ENCODE peak calls at places on chromosomes 4 and X, in four cellular contexts. P is cardiac muscle cell, W is body of pancreas, O is upper lobe of right lung. Z is an unnamed sample.

GRCh38 chr4:24172406-24172805 is 282.6 kb upstream of the PPARGC1A start:
- DNase-seq in P (no peak), W (no peak), O (no peak), Z (no peak)

GRCh38 chr4:7793186-7793585 is 146.5 kb downstream of the AFAP1 start:
- DNase-seq in P (no peak), O (peak), W (no peak), Z (no peak)

GRCh38 chrX:19846995-19847790 is 40.2 kb downstream of the SH3KBP1 start:
- DNase-seq in O (no peak), P (peak), W (no peak), Z (no peak)

GRCh38 chr4:185142911-185143595 is at the start of gene SLC25A4:
- DNase-seq in O (peak), P (peak), W (peak), Z (peak)

GRCh38 chr4:6546681-6547447 is 28.1 kb upstream of the MAN2B2 start:
- DNase-seq in O (no peak), P (peak), W (peak), Z (peak)

GRCh38 chr4:170139764-170140163 is 50.0 kb upstream of the AADAT start:
- DNase-seq in P (peak), W (no peak), O (no peak), Z (no peak)

GRCh38 chr4:52241916-52242315 is 190.8 kb downstream of the SPATA18 start:
- DNase-seq in W (no peak), O (no peak), P (no peak), Z (no peak)

GRCh38 chrX:19514791-19515614 is at the start of gene MAP3K15:
- DNase-seq in P (peak), O (peak), W (peak), Z (no peak)

GRCh38 chr4:108743021-108743420 is 19.8 kb downstream of the ETNPPL start:
- DNase-seq in O (no peak), P (no peak), W (no peak), Z (peak)

GRCh38 chrX:133985164-133986007 is at the start of gene GPC3:
- DNase-seq in O (peak), W (peak), P (peak), Z (no peak)

GRCh38 chrX:139172731-139173130 is 357.8 kb upstream of the F9 start:
- DNase-seq in O (no peak), W (no peak), P (no peak), Z (no peak)

GRCh38 chr4:68344049-68344448 is 5.8 kb downstream of the YTHDC1 start:
- DNase-seq in P (no peak), W (no peak), O (no peak), Z (no peak)
- H3K27ac ChIP-seq in P (no peak), W (no peak), O (no peak), Z (no peak)

GRCh38 chrX:17736478-17736855 is 826 bp upstream of the SCML1 start:
- DNase-seq in P (no peak), W (no peak), O (no peak), Z (no peak)
- H3K27ac ChIP-seq in P (peak), W (peak), O (peak), Z (peak)

DNA sequence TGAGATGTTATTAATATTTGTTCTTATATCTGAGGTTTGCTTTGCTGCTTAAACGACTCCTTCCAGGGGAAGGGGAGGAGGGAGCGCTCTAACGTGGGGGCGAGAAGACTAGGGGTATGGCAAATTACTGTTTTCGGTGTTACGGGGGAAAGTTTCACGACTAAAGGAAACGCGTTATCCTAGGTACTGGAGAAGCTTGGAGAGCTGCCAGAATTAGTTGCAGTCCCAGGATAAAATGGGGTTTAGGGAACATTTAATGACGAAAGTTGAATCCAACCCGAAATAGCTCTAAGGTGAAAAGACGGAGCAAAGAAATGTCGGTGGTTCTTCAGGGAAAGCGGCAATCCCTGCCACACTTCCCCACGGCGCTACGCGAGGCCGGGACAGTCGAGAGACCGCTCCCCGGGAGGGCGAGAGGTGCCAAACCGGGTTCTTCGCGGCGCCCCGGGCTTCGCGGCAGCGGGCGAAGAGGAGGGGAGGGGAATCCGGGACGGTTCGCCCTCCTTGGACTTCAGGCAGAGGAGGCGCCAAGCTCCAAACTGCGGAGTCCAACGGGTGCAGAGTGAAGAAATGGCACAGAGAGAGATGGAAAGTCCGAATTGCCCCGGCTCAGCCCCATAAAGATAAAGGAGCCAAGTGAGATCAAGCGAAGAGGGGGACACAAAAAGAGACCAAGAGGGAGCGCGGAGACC is 719 bp downstream of the THOC2 start:
- DNase-seq in O (peak), P (peak), W (peak), Z (peak)
- H3K27ac ChIP-seq in O (peak), P (peak), W (peak), Z (peak)

GRCh38 chr4:143356493-143356892 is 19.8 kb downstream of the GAB1 start:
- DNase-seq in P (no peak), W (peak), O (no peak), Z (no peak)

GRCh38 chr4:143353797-143354196 is 17.1 kb downstream of the GAB1 start:
- DNase-seq in W (no peak), O (no peak), P (no peak), Z (no peak)

GRCh38 chr4:143354990-143355389 is 18.3 kb downstream of the GAB1 start:
- DNase-seq in P (peak), W (peak), O (no peak), Z (no peak)

GRCh38 chr4:143357161-143357845 is 20.6 kb downstream of the GAB1 start:
- DNase-seq in P (no peak), W (no peak), O (no peak), Z (no peak)

GRCh38 chr4:143355540-143356217 is 19.0 kb downstream of the GAB1 start:
- DNase-seq in W (no peak), O (no peak), P (peak), Z (no peak)
- H3K27ac ChIP-seq in W (peak), O (no peak), P (peak), Z (peak)

DNA sequence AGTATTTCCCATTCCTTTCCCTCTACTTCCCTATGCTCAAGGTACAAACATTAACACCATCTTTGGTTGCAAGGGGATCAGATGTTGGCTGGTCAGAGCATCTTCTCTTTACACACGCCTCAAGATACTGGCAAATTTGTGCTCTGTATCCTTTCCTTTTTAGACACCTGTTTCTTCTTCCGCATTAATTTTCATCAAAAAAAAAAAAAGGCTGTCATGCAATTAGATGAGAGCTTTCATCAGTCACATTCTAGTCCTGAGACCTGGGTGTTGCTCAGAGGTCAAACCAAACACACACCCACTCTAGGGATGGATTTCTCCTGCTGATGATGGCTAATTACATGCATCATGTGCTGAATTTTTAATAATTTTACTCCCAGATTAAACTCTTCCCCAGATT is 2.0 kb downstream of the RELL1 start:
- DNase-seq in P (no peak), O (no peak), W (no peak), Z (no peak)
- H3K27ac ChIP-seq in P (no peak), O (no peak), W (no peak), Z (no peak)

GRCh38 chr4:141246683-141247429 is 26.2 kb downstream of the ZNF330 start:
- DNase-seq in O (no peak), P (no peak), W (no peak), Z (no peak)
- H3K27ac ChIP-seq in O (no peak), P (no peak), W (no peak), Z (no peak)

GRCh38 chr4:22574880-22575279 is 59.0 kb upstream of the ADGRA3 start:
- DNase-seq in P (no peak), W (no peak), O (no peak), Z (no peak)
- H3K27ac ChIP-seq in P (no peak), W (no peak), O (no peak), Z (no peak)

GRCh38 chr4:4647041-4647440 is 105.2 kb upstream of the STX18 start:
- DNase-seq in P (no peak), O (no peak), W (no peak), Z (no peak)
- H3K27ac ChIP-seq in P (no peak), O (no peak), W (no peak), Z (no peak)